ENCODE peak calls at places on chromosomes 2 and 18, in ten cellular contexts. One of them, this sample, is unnamed.

GRCh38 chr18:22286576-22286975 is 117.2 kb downstream of the GATA6 start:
- DNase-seq in NCI-H446: no peak
- DNase-seq in left ventricle myocardium inferior: no peak
- DNase-seq in stimulated activated CD4-positive, alpha-beta T cell treated with anti-CD3 and anti-CD28 coated beads, Interleukin-12 subunit alpha, Interleukin-12 subunit beta, amount 100 ng/mL, for 4 hours: no peak
- DNase-seq in progenitor cell of endocrine pancreas: no peak
- DNase-seq in activated T-cell treated with anti-CD3 and anti-CD28 coated beads for 1 hour: no peak
- DNase-seq in fibroblast of the conjunctiva: no peak
- DNase-seq in MM.1S: no peak
- DNase-seq in neural progenitor cell: no peak
- DNase-seq in GM10248: no peak
- DNase-seq in this sample: peak

GRCh38 chr2:204268971-204269370 is 276.3 kb upstream of the PARD3B start:
- DNase-seq in stimulated activated CD4-positive, alpha-beta T cell treated with anti-CD3 and anti-CD28 coated beads, Interleukin-12 subunit alpha, Interleukin-12 subunit beta, amount 100 ng/mL, for 4 hours: no peak
- DNase-seq in progenitor cell of endocrine pancreas: no peak
- DNase-seq in MM.1S: no peak
- DNase-seq in neural progenitor cell: no peak
- DNase-seq in NCI-H446: no peak
- DNase-seq in fibroblast of the conjunctiva: no peak
- DNase-seq in GM10248: no peak
- DNase-seq in left ventricle myocardium inferior: no peak
- DNase-seq in activated T-cell treated with anti-CD3 and anti-CD28 coated beads for 1 hour: no peak
- DNase-seq in this sample: no peak

GRCh38 chr18:80182855-80183254 is 64.5 kb downstream of the PARD6G start:
- DNase-seq in NCI-H446: no peak
- DNase-seq in activated T-cell treated with anti-CD3 and anti-CD28 coated beads for 1 hour: no peak
- DNase-seq in progenitor cell of endocrine pancreas: no peak
- DNase-seq in left ventricle myocardium inferior: no peak
- DNase-seq in GM10248: no peak
- DNase-seq in stimulated activated CD4-positive, alpha-beta T cell treated with anti-CD3 and anti-CD28 coated beads, Interleukin-12 subunit alpha, Interleukin-12 subunit beta, amount 100 ng/mL, for 4 hours: no peak
- DNase-seq in MM.1S: no peak
- DNase-seq in neural progenitor cell: no peak
- DNase-seq in fibroblast of the conjunctiva: no peak
- DNase-seq in this sample: no peak

GRCh38 chr18:10860937-10861336 is 288.4 kb downstream of the PIEZO2 start:
- DNase-seq in neural progenitor cell: no peak
- DNase-seq in MM.1S: no peak
- DNase-seq in stimulated activated CD4-positive, alpha-beta T cell treated with anti-CD3 and anti-CD28 coated beads, Interleukin-12 subunit alpha, Interleukin-12 subunit beta, amount 100 ng/mL, for 4 hours: no peak
- DNase-seq in progenitor cell of endocrine pancreas: no peak
- DNase-seq in GM10248: no peak
- DNase-seq in fibroblast of the conjunctiva: no peak
- DNase-seq in NCI-H446: no peak
- DNase-seq in left ventricle myocardium inferior: no peak
- DNase-seq in activated T-cell treated with anti-CD3 and anti-CD28 coated beads for 1 hour: no peak
- DNase-seq in this sample: peak

GRCh38 chr2:142824756-142825155 is 52.7 kb upstream of the KYNU start:
- DNase-seq in activated T-cell treated with anti-CD3 and anti-CD28 coated beads for 1 hour: no peak
- DNase-seq in NCI-H446: no peak
- DNase-seq in stimulated activated CD4-positive, alpha-beta T cell treated with anti-CD3 and anti-CD28 coated beads, Interleukin-12 subunit alpha, Interleukin-12 subunit beta, amount 100 ng/mL, for 4 hours: no peak
- DNase-seq in GM10248: no peak
- DNase-seq in fibroblast of the conjunctiva: no peak
- DNase-seq in progenitor cell of endocrine pancreas: no peak
- DNase-seq in MM.1S: no peak
- DNase-seq in neural progenitor cell: no peak
- DNase-seq in left ventricle myocardium inferior: no peak
- DNase-seq in this sample: no peak

GRCh38 chr2:142515493-142515892 is 362.0 kb upstream of the KYNU start:
- DNase-seq in GM10248: no peak
- DNase-seq in neural progenitor cell: no peak
- DNase-seq in activated T-cell treated with anti-CD3 and anti-CD28 coated beads for 1 hour: no peak
- DNase-seq in left ventricle myocardium inferior: no peak
- DNase-seq in stimulated activated CD4-positive, alpha-beta T cell treated with anti-CD3 and anti-CD28 coated beads, Interleukin-12 subunit alpha, Interleukin-12 subunit beta, amount 100 ng/mL, for 4 hours: no peak
- DNase-seq in NCI-H446: no peak
- DNase-seq in fibroblast of the conjunctiva: no peak
- DNase-seq in MM.1S: no peak
- DNase-seq in progenitor cell of endocrine pancreas: no peak
- DNase-seq in this sample: no peak

GRCh38 chr18:58114766-58115165 is 70.7 kb downstream of the NEDD4L start:
- DNase-seq in MM.1S: no peak
- DNase-seq in GM10248: no peak
- DNase-seq in left ventricle myocardium inferior: no peak
- DNase-seq in progenitor cell of endocrine pancreas: no peak
- DNase-seq in stimulated activated CD4-positive, alpha-beta T cell treated with anti-CD3 and anti-CD28 coated beads, Interleukin-12 subunit alpha, Interleukin-12 subunit beta, amount 100 ng/mL, for 4 hours: no peak
- DNase-seq in fibroblast of the conjunctiva: no peak
- DNase-seq in neural progenitor cell: peak
- DNase-seq in activated T-cell treated with anti-CD3 and anti-CD28 coated beads for 1 hour: no peak
- DNase-seq in NCI-H446: no peak
- DNase-seq in this sample: no peak

GRCh38 chr18:25109484-25109883 is 242.5 kb downstream of the ZNF521 start:
- DNase-seq in MM.1S: no peak
- DNase-seq in GM10248: no peak
- DNase-seq in stimulated activated CD4-positive, alpha-beta T cell treated with anti-CD3 and anti-CD28 coated beads, Interleukin-12 subunit alpha, Interleukin-12 subunit beta, amount 100 ng/mL, for 4 hours: no peak
- DNase-seq in activated T-cell treated with anti-CD3 and anti-CD28 coated beads for 1 hour: no peak
- DNase-seq in progenitor cell of endocrine pancreas: no peak
- DNase-seq in fibroblast of the conjunctiva: no peak
- DNase-seq in left ventricle myocardium inferior: no peak
- DNase-seq in neural progenitor cell: no peak
- DNase-seq in NCI-H446: no peak
- DNase-seq in this sample: no peak

GRCh38 chr2:61946661-61947060 is 41.2 kb downstream of the COMMD1 start:
- DNase-seq in neural progenitor cell: no peak
- DNase-seq in MM.1S: no peak
- DNase-seq in GM10248: no peak
- DNase-seq in stimulated activated CD4-positive, alpha-beta T cell treated with anti-CD3 and anti-CD28 coated beads, Interleukin-12 subunit alpha, Interleukin-12 subunit beta, amount 100 ng/mL, for 4 hours: no peak
- DNase-seq in progenitor cell of endocrine pancreas: no peak
- DNase-seq in left ventricle myocardium inferior: no peak
- DNase-seq in fibroblast of the conjunctiva: no peak
- DNase-seq in activated T-cell treated with anti-CD3 and anti-CD28 coated beads for 1 hour: no peak
- DNase-seq in NCI-H446: no peak
- DNase-seq in this sample: no peak

GRCh38 chr2:196233808-196234501 is 62.6 kb upstream of the STK17B start:
- DNase-seq in stimulated activated CD4-positive, alpha-beta T cell treated with anti-CD3 and anti-CD28 coated beads, Interleukin-12 subunit alpha, Interleukin-12 subunit beta, amount 100 ng/mL, for 4 hours: no peak
- DNase-seq in GM10248: no peak
- DNase-seq in NCI-H446: no peak
- DNase-seq in MM.1S: peak
- DNase-seq in activated T-cell treated with anti-CD3 and anti-CD28 coated beads for 1 hour: no peak
- DNase-seq in neural progenitor cell: no peak
- DNase-seq in left ventricle myocardium inferior: no peak
- DNase-seq in progenitor cell of endocrine pancreas: no peak
- DNase-seq in fibroblast of the conjunctiva: no peak
- DNase-seq in this sample: peak